ENCODE peak calls at places on chromosome 13, in eight cellular contexts. O is prostate gland, W is K562, B is GM12878, U is esophagus muscularis mucosa, Z is HCT116, J is transverse colon, A is HepG2. N is an unnamed sample.

GRCh38 chr13:22903925-22904324 is 276.9 kb upstream of the SGCG start:
- DNase-seq in O (no peak), W (peak; percentile 41), B (no peak), U (no peak), Z (no peak), J (no peak), A (no peak), N (no peak)

GRCh38 chr13:96934889-96935490 is 59.3 kb downstream of the OXGR1 start:
- DNase-seq in O (no peak), W (no peak), B (no peak), U (no peak), Z (no peak), J (no peak), A (no peak), N (no peak)

GRCh38 chr13:75963318-75963717 is 327.2 kb downstream of the LMO7 start:
- DNase-seq in O (no peak), W (peak; percentile 70), B (no peak), U (no peak), Z (no peak), J (no peak), A (peak; percentile 2), N (no peak)

GRCh38 chr13:20702945-20703784 is at the start of gene IL17D:
- DNase-seq in O (no peak), W (peak; percentile 16), B (no peak), U (no peak), Z (no peak), J (peak; percentile 43), A (no peak), N (peak; percentile 91)

GRCh38 chr13:72820156-72820897 is 38.4 kb downstream of the PIBF1 start:
- DNase-seq in O (no peak), W (no peak), B (no peak), U (no peak), Z (no peak), J (no peak), A (no peak), N (no peak)

GRCh38 chr13:106369091-106369490 is 166.4 kb downstream of the EFNB2 start:
- DNase-seq in O (no peak), W (no peak), B (no peak), U (no peak), Z (no peak), J (no peak), A (no peak), N (no peak)

GRCh38 chr13:44169018-44169909 is 204.4 kb upstream of the SERP2 start:
- DNase-seq in O (no peak), W (no peak), B (no peak), U (no peak), Z (no peak), J (no peak), A (no peak), N (no peak)

GRCh38 chr13:49046534-49046933 is 70.8 kb downstream of the FNDC3A start:
- DNase-seq in O (no peak), W (no peak), B (no peak), U (no peak), Z (no peak), J (no peak), A (no peak), N (no peak)

GRCh38 chr13:60969659-60970058 is 446.0 kb downstream of the PCDH20 start:
- DNase-seq in O (no peak), W (no peak), B (no peak), U (no peak), Z (no peak), J (no peak), A (no peak), N (no peak)

GRCh38 chr13:100875392-100876043 is 200.9 kb upstream of the TMTC4 start:
- DNase-seq in O (no peak), W (no peak), B (peak; percentile 7), U (no peak), Z (no peak), J (no peak), A (no peak), N (no peak)

GRCh38 chr13:85562282-85562681 is 236.9 kb downstream of the SLITRK6 start:
- DNase-seq in O (no peak), W (no peak), B (no peak), U (no peak), Z (no peak), J (no peak), A (no peak), N (peak; percentile 10)

GRCh38 chr13:30526612-30527217 is 61.0 kb upstream of the HMGB1 start:
- DNase-seq in O (no peak), W (peak; percentile 21), B (no peak), U (no peak), Z (no peak), J (no peak), A (peak; percentile 4), N (no peak)

GRCh38 chr13:27446986-27447583 is 3.3 kb downstream of the MTIF3 start:
- DNase-seq in O (no peak), W (no peak), B (no peak), U (no peak), Z (no peak), J (peak; percentile 30), A (no peak), N (no peak)

GRCh38 chr13:106919093-106919492 is 351.2 kb upstream of the ARGLU1 start:
- DNase-seq in O (no peak), W (no peak), B (no peak), U (no peak), Z (no peak), J (no peak), A (no peak), N (no peak)

GRCh38 chr13:113468461-113469147 is 15.3 kb upstream of the ADPRHL1 start:
- DNase-seq in O (no peak), W (no peak), B (no peak), U (peak; percentile 55), Z (no peak), J (no peak), A (no peak), N (no peak)

GRCh38 chr13:48317511-48317981 is 14.0 kb downstream of the RB1 start:
- DNase-seq in O (no peak), W (no peak), B (no peak), U (no peak), Z (no peak), J (no peak), A (no peak), N (peak; percentile 66)

GRCh38 chr13:114026128-114026880 is 52.4 kb upstream of the C13orf46 start:
- DNase-seq in O (no peak), W (no peak), B (no peak), U (no peak), Z (no peak), J (no peak), A (no peak), N (peak; percentile 56)

GRCh38 chr13:34748078-34748477 is 194.0 kb upstream of the NBEA start:
- DNase-seq in O (peak; percentile 26), W (no peak), B (no peak), U (no peak), Z (no peak), J (peak; percentile 13), A (no peak), N (peak; percentile 50)

GRCh38 chr13:52665325-52665724 is 12.7 kb downstream of the SUGT1 start:
- DNase-seq in O (no peak), W (no peak), B (no peak), U (no peak), Z (peak; percentile 16), J (no peak), A (peak; percentile 15), N (no peak)

GRCh38 chr13:110985570-110985969 is 70.7 kb upstream of the ANKRD10 start:
- DNase-seq in O (no peak), W (no peak), B (no peak), U (no peak), Z (no peak), J (no peak), A (no peak), N (no peak)

GRCh38 chr13:101845501-101846012 is 393.1 kb downstream of the ITGBL1 start:
- DNase-seq in O (no peak), W (no peak), B (no peak), U (no peak), Z (no peak), J (no peak), A (peak; percentile 22), N (no peak)

GRCh38 chr13:31234729-31235128 is 35.0 kb downstream of the B3GLCT start:
- DNase-seq in O (no peak), W (no peak), B (no peak), U (no peak), Z (no peak), J (no peak), A (peak; percentile 4), N (no peak)

GRCh38 chr13:38735655-38736440 is 49.0 kb downstream of the FREM2 start:
- DNase-seq in O (no peak), W (no peak), B (no peak), U (no peak), Z (no peak), J (no peak), A (no peak), N (no peak)

GRCh38 chr13:42048625-42049453 is at the start of gene DGKH:
- DNase-seq in O (peak; percentile 83), W (peak; percentile 73), B (no peak), U (no peak), Z (peak; percentile 33), J (peak; percentile 90), A (no peak), N (peak; percentile 94)
- TF ChIP-seq POLR2AphosphoS5 in O (peak; percentile 5), W (no peak), B (peak; percentile 44), U (peak; percentile 62), Z (peak; percentile 73), J (peak; percentile 64), A (no peak), N (peak; percentile 77)

DNA sequence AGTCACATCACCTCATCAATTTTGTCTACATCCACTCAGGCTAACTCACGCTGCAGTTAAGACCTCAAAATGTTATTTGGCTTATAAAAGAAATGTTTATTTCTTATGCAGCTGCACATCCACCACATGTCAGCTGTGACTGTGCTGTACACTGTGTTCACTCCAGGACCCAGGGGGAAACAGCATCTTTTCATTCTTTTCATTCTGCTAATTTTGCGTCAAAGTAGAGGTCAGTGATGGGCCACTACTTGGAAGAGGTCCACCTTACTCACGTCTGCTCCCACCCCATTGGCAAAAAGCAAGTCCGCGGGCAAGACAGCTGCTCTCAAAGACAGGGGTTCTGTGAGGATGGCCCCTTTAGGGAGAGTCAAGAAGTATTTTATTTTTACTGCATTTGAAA is 4.5 kb upstream of the DCT start:
- DNase-seq in O (no peak), W (no peak), B (no peak), U (no peak), Z (no peak), J (no peak), A (no peak), N (no peak)
- TF ChIP-seq CTCF in O (no peak), W (no peak), B (no peak), U (no peak), Z (no peak), J (no peak), A (no peak), N (no peak)

DNA sequence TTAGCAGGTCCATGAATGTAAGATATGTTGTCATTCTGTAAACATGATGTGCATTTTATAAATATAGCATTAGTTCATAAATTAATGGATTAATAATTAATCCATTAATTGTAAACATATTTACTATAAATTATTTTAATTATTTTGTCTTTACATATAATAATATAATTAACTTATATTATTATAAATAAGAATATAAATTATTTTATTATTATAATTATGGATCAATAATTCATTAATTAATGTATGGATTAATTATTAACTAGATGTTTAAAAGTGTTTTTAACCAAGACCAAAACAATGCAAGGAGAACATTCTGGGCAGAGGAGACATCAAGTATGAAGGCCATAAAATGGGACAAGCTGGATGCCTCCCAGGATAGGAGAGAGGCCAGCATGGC is 72.0 kb downstream of the RUBCNL start:
- DNase-seq in O (no peak), W (no peak), B (no peak), U (no peak), Z (no peak), J (no peak), A (no peak), N (no peak)
- TF ChIP-seq POLR2A in O (no peak), W (no peak), B (no peak), U (no peak), Z (no peak), J (no peak), A (no peak), N (no peak)

GRCh38 chr13:26423634-26424033 is 133.8 kb upstream of the WASF3 start:
- DNase-seq in O (no peak), W (no peak), B (no peak), U (no peak), Z (no peak), J (peak; percentile 26), A (no peak), N (no peak)
- TF ChIP-seq POLR2AphosphoS5 in O (no peak), W (no peak), B (no peak), U (peak; percentile 84), Z (no peak), J (peak; percentile 59), A (no peak), N (no peak)